ENCODE peak calls at places on chromosomes 11 and 22, in six cellular contexts. U is EL, T is DND-41, E is left kidney, R is sciatic nerve, J is HEK293T. S is an unnamed sample.

GRCh38 chr22:37967637-37968451 is 14.3 kb downstream of the POLR2F start:
- DNase-seq in U (no peak), T (no peak), E (no peak), R (no peak), J (no peak), S (peak; percentile 15)

GRCh38 chr11:67732045-67732787 is 57.8 kb upstream of the ALDH3B2 start:
- DNase-seq in U (peak; percentile 1), T (peak; percentile 78), E (peak; percentile 55), R (no peak), J (peak; percentile 46), S (peak; percentile 67)

GRCh38 chr22:43293661-43294392 is 49.3 kb downstream of the SCUBE1 start:
- DNase-seq in U (peak; percentile 47), T (no peak), E (peak; percentile 92), R (no peak), J (no peak), S (no peak)

GRCh38 chr11:10459029-10459970 is 4.2 kb downstream of the AMPD3 start:
- DNase-seq in U (no peak), T (peak; percentile 87), E (peak; percentile 38), R (no peak), J (no peak), S (peak; percentile 83)

GRCh38 chr22:37428649-37429586 is 1.6 kb upstream of the ELFN2 start:
- DNase-seq in U (peak; percentile 61), T (peak; percentile 59), E (peak; percentile 90), R (no peak), J (peak; percentile 83), S (peak; percentile 80)

GRCh38 chr11:70297341-70297740 is 26.9 kb downstream of the PPFIA1 start:
- DNase-seq in U (peak; percentile 29), T (no peak), E (no peak), R (no peak), J (no peak), S (no peak)

GRCh38 chr11:116180806-116181600 is 591.8 kb downstream of the BUD13 start:
- DNase-seq in U (no peak), T (no peak), E (no peak), R (no peak), J (no peak), S (no peak)

GRCh38 chr11:65485820-65486219 is 13.0 kb upstream of the MALAT1 start:
- DNase-seq in U (no peak), T (no peak), E (peak; percentile 37), R (peak; percentile 39), J (no peak), S (no peak)

GRCh38 chr22:39543095-39543494 is 10.5 kb upstream of the RPS19BP1 start:
- DNase-seq in U (peak; percentile 39), T (peak; percentile 39), E (peak; percentile 73), R (no peak), J (peak; percentile 71), S (peak; percentile 56)

GRCh38 chr11:64880240-64881001 is 2.0 kb upstream of the EHD1 start:
- DNase-seq in U (no peak), T (peak; percentile 50), E (no peak), R (no peak), J (no peak), S (peak; percentile 63)

GRCh38 chr11:117931971-117932370 is 2.8 kb upstream of the TMPRSS13 start:
- DNase-seq in U (no peak), T (peak; percentile 46), E (peak; percentile 42), R (peak; percentile 50), J (no peak), S (no peak)

GRCh38 chr11:925496-926301 is at the start of gene AP2A2:
- DNase-seq in U (peak; percentile 87), T (peak; percentile 88), E (peak; percentile 96), R (peak; percentile 93), J (peak; percentile 97), S (peak; percentile 98)

GRCh38 chr22:39068033-39068785 is 8.9 kb upstream of the APOBEC3G start:
- DNase-seq in U (no peak), T (no peak), E (no peak), R (no peak), J (no peak), S (no peak)

GRCh38 chr22:49933236-49933921 is 14.9 kb downstream of the CRELD2 start:
- DNase-seq in U (no peak), T (no peak), E (peak; percentile 36), R (no peak), J (no peak), S (no peak)

GRCh38 chr11:45741582-45741981 is 63.4 kb upstream of the SLC35C1 start:
- DNase-seq in U (no peak), T (no peak), E (no peak), R (no peak), J (no peak), S (no peak)

GRCh38 chr11:70650075-70650909 is 252.0 kb downstream of the CTTN start:
- DNase-seq in U (peak; percentile 32), T (peak; percentile 84), E (peak; percentile 95), R (peak; percentile 76), J (peak; percentile 69), S (peak; percentile 15)

S was measured in B cell.